ENCODE peak calls at places on chromosomes 7 and 10, in four cellular contexts. One of them, this sample, is unnamed.

GRCh38 chr10:3911713-3912442 is 126.9 kb upstream of the KLF6 start:
- DNase-seq in activated CD4-positive, alpha-beta memory T cell treated with anti-CD3 and anti-CD28 coated beads, Interleukin-2, amount 10 ng/mL, durations not matched to agents 7 days and 5 days: no peak
- DNase-seq in skeletal muscle cell: no peak
- DNase-seq in stimulated activated CD8-positive, alpha-beta memory T cell treated with anti-CD3 and anti-CD28 coated beads, Interleukin-15, amount 100 ng/mL, for 24 hours: no peak
- DNase-seq in this sample: no peak

GRCh38 chr10:133422223-133422820 is 2.1 kb downstream of the SPRN start:
- DNase-seq in activated CD4-positive, alpha-beta memory T cell treated with anti-CD3 and anti-CD28 coated beads, Interleukin-2, amount 10 ng/mL, durations not matched to agents 7 days and 5 days: no peak
- DNase-seq in skeletal muscle cell: no peak
- DNase-seq in stimulated activated CD8-positive, alpha-beta memory T cell treated with anti-CD3 and anti-CD28 coated beads, Interleukin-15, amount 100 ng/mL, for 24 hours: no peak
- DNase-seq in this sample: no peak

GRCh38 chr7:144827581-144828139 is 8.2 kb downstream of the TPK1 start:
- DNase-seq in activated CD4-positive, alpha-beta memory T cell treated with anti-CD3 and anti-CD28 coated beads, Interleukin-2, amount 10 ng/mL, durations not matched to agents 7 days and 5 days: no peak
- DNase-seq in skeletal muscle cell: no peak
- DNase-seq in stimulated activated CD8-positive, alpha-beta memory T cell treated with anti-CD3 and anti-CD28 coated beads, Interleukin-15, amount 100 ng/mL, for 24 hours: no peak
- DNase-seq in this sample: no peak

GRCh38 chr10:103870503-103870902 is 15.1 kb upstream of the SH3PXD2A start:
- DNase-seq in activated CD4-positive, alpha-beta memory T cell treated with anti-CD3 and anti-CD28 coated beads, Interleukin-2, amount 10 ng/mL, durations not matched to agents 7 days and 5 days: no peak
- DNase-seq in skeletal muscle cell: no peak
- DNase-seq in stimulated activated CD8-positive, alpha-beta memory T cell treated with anti-CD3 and anti-CD28 coated beads, Interleukin-15, amount 100 ng/mL, for 24 hours: no peak
- DNase-seq in this sample: no peak

GRCh38 chr7:5005066-5005465 is 40.6 kb upstream of the RBAK start:
- DNase-seq in activated CD4-positive, alpha-beta memory T cell treated with anti-CD3 and anti-CD28 coated beads, Interleukin-2, amount 10 ng/mL, durations not matched to agents 7 days and 5 days: no peak
- DNase-seq in skeletal muscle cell: no peak
- DNase-seq in stimulated activated CD8-positive, alpha-beta memory T cell treated with anti-CD3 and anti-CD28 coated beads, Interleukin-15, amount 100 ng/mL, for 24 hours: no peak
- DNase-seq in this sample: no peak

GRCh38 chr10:120634629-120635028 is 177.6 kb downstream of the PLPP4 start:
- DNase-seq in activated CD4-positive, alpha-beta memory T cell treated with anti-CD3 and anti-CD28 coated beads, Interleukin-2, amount 10 ng/mL, durations not matched to agents 7 days and 5 days: no peak
- DNase-seq in skeletal muscle cell: no peak
- DNase-seq in stimulated activated CD8-positive, alpha-beta memory T cell treated with anti-CD3 and anti-CD28 coated beads, Interleukin-15, amount 100 ng/mL, for 24 hours: no peak
- DNase-seq in this sample: no peak

GRCh38 chr10:131092876-131093275 is 218.6 kb downstream of the TCERG1L start:
- DNase-seq in activated CD4-positive, alpha-beta memory T cell treated with anti-CD3 and anti-CD28 coated beads, Interleukin-2, amount 10 ng/mL, durations not matched to agents 7 days and 5 days: no peak
- DNase-seq in skeletal muscle cell: no peak
- DNase-seq in stimulated activated CD8-positive, alpha-beta memory T cell treated with anti-CD3 and anti-CD28 coated beads, Interleukin-15, amount 100 ng/mL, for 24 hours: no peak
- DNase-seq in this sample: no peak

GRCh38 chr7:157394246-157395191 is 57.7 kb downstream of the DNAJB6 start:
- DNase-seq in activated CD4-positive, alpha-beta memory T cell treated with anti-CD3 and anti-CD28 coated beads, Interleukin-2, amount 10 ng/mL, durations not matched to agents 7 days and 5 days: no peak
- DNase-seq in skeletal muscle cell: no peak
- DNase-seq in stimulated activated CD8-positive, alpha-beta memory T cell treated with anti-CD3 and anti-CD28 coated beads, Interleukin-15, amount 100 ng/mL, for 24 hours: no peak
- DNase-seq in this sample: no peak

GRCh38 chr10:21720090-21720489 is 186.1 kb downstream of the MLLT10 start:
- DNase-seq in activated CD4-positive, alpha-beta memory T cell treated with anti-CD3 and anti-CD28 coated beads, Interleukin-2, amount 10 ng/mL, durations not matched to agents 7 days and 5 days: no peak
- DNase-seq in skeletal muscle cell: no peak
- DNase-seq in stimulated activated CD8-positive, alpha-beta memory T cell treated with anti-CD3 and anti-CD28 coated beads, Interleukin-15, amount 100 ng/mL, for 24 hours: no peak
- DNase-seq in this sample: no peak

GRCh38 chr7:113521468-113521867 is 397.3 kb downstream of the PPP1R3A start:
- DNase-seq in activated CD4-positive, alpha-beta memory T cell treated with anti-CD3 and anti-CD28 coated beads, Interleukin-2, amount 10 ng/mL, durations not matched to agents 7 days and 5 days: no peak
- DNase-seq in skeletal muscle cell: no peak
- DNase-seq in stimulated activated CD8-positive, alpha-beta memory T cell treated with anti-CD3 and anti-CD28 coated beads, Interleukin-15, amount 100 ng/mL, for 24 hours: no peak
- DNase-seq in this sample: no peak

GRCh38 chr7:142782922-142783900 is 12.4 kb downstream of the PRSS2 start:
- DNase-seq in activated CD4-positive, alpha-beta memory T cell treated with anti-CD3 and anti-CD28 coated beads, Interleukin-2, amount 10 ng/mL, durations not matched to agents 7 days and 5 days: peak; percentile 84
- DNase-seq in skeletal muscle cell: peak; percentile 74
- DNase-seq in stimulated activated CD8-positive, alpha-beta memory T cell treated with anti-CD3 and anti-CD28 coated beads, Interleukin-15, amount 100 ng/mL, for 24 hours: no peak
- DNase-seq in this sample: peak; percentile 38

GRCh38 chr10:63628526-63629362 is 107.5 kb downstream of the REEP3 start:
- DNase-seq in activated CD4-positive, alpha-beta memory T cell treated with anti-CD3 and anti-CD28 coated beads, Interleukin-2, amount 10 ng/mL, durations not matched to agents 7 days and 5 days: no peak
- DNase-seq in skeletal muscle cell: no peak
- DNase-seq in stimulated activated CD8-positive, alpha-beta memory T cell treated with anti-CD3 and anti-CD28 coated beads, Interleukin-15, amount 100 ng/mL, for 24 hours: no peak
- DNase-seq in this sample: peak; percentile 46

GRCh38 chr10:29926649-29927048 is 132.7 kb downstream of the JCAD start:
- DNase-seq in activated CD4-positive, alpha-beta memory T cell treated with anti-CD3 and anti-CD28 coated beads, Interleukin-2, amount 10 ng/mL, durations not matched to agents 7 days and 5 days: no peak
- DNase-seq in skeletal muscle cell: peak; percentile 24
- DNase-seq in stimulated activated CD8-positive, alpha-beta memory T cell treated with anti-CD3 and anti-CD28 coated beads, Interleukin-15, amount 100 ng/mL, for 24 hours: no peak
- DNase-seq in this sample: no peak

GRCh38 chr7:119175916-119176627 is 951.6 kb downstream of the ANKRD7 start:
- DNase-seq in activated CD4-positive, alpha-beta memory T cell treated with anti-CD3 and anti-CD28 coated beads, Interleukin-2, amount 10 ng/mL, durations not matched to agents 7 days and 5 days: peak; percentile 26
- DNase-seq in skeletal muscle cell: peak; percentile 7
- DNase-seq in stimulated activated CD8-positive, alpha-beta memory T cell treated with anti-CD3 and anti-CD28 coated beads, Interleukin-15, amount 100 ng/mL, for 24 hours: no peak
- DNase-seq in this sample: peak; percentile 5

GRCh38 chr7:111827863-111828504 is 265.7 kb upstream of the IMMP2L start:
- DNase-seq in activated CD4-positive, alpha-beta memory T cell treated with anti-CD3 and anti-CD28 coated beads, Interleukin-2, amount 10 ng/mL, durations not matched to agents 7 days and 5 days: no peak
- DNase-seq in skeletal muscle cell: peak; percentile 35
- DNase-seq in stimulated activated CD8-positive, alpha-beta memory T cell treated with anti-CD3 and anti-CD28 coated beads, Interleukin-15, amount 100 ng/mL, for 24 hours: no peak
- DNase-seq in this sample: no peak

GRCh38 chr7:52540041-52540440 is 495.4 kb upstream of the POM121L12 start:
- DNase-seq in activated CD4-positive, alpha-beta memory T cell treated with anti-CD3 and anti-CD28 coated beads, Interleukin-2, amount 10 ng/mL, durations not matched to agents 7 days and 5 days: no peak
- DNase-seq in skeletal muscle cell: no peak
- DNase-seq in stimulated activated CD8-positive, alpha-beta memory T cell treated with anti-CD3 and anti-CD28 coated beads, Interleukin-15, amount 100 ng/mL, for 24 hours: no peak
- DNase-seq in this sample: no peak

GRCh38 chr10:92119340-92119739 is 171.5 kb downstream of the CPEB3 start:
- DNase-seq in activated CD4-positive, alpha-beta memory T cell treated with anti-CD3 and anti-CD28 coated beads, Interleukin-2, amount 10 ng/mL, durations not matched to agents 7 days and 5 days: no peak
- DNase-seq in skeletal muscle cell: no peak
- DNase-seq in stimulated activated CD8-positive, alpha-beta memory T cell treated with anti-CD3 and anti-CD28 coated beads, Interleukin-15, amount 100 ng/mL, for 24 hours: no peak
- DNase-seq in this sample: no peak

GRCh38 chr7:13850185-13850752 is 139.2 kb downstream of the ETV1 start:
- DNase-seq in activated CD4-positive, alpha-beta memory T cell treated with anti-CD3 and anti-CD28 coated beads, Interleukin-2, amount 10 ng/mL, durations not matched to agents 7 days and 5 days: peak; percentile 71
- DNase-seq in skeletal muscle cell: peak; percentile 94
- DNase-seq in stimulated activated CD8-positive, alpha-beta memory T cell treated with anti-CD3 and anti-CD28 coated beads, Interleukin-15, amount 100 ng/mL, for 24 hours: peak; percentile 10
- DNase-seq in this sample: no peak

GRCh38 chr7:44060091-44060947 is 5.0 kb downstream of the PGAM2 start:
- DNase-seq in activated CD4-positive, alpha-beta memory T cell treated with anti-CD3 and anti-CD28 coated beads, Interleukin-2, amount 10 ng/mL, durations not matched to agents 7 days and 5 days: no peak
- DNase-seq in skeletal muscle cell: no peak
- DNase-seq in stimulated activated CD8-positive, alpha-beta memory T cell treated with anti-CD3 and anti-CD28 coated beads, Interleukin-15, amount 100 ng/mL, for 24 hours: no peak
- DNase-seq in this sample: no peak

GRCh38 chr7:27153526-27153925 is 1.1 kb upstream of the HOXA3 start:
- DNase-seq in activated CD4-positive, alpha-beta memory T cell treated with anti-CD3 and anti-CD28 coated beads, Interleukin-2, amount 10 ng/mL, durations not matched to agents 7 days and 5 days: no peak
- DNase-seq in skeletal muscle cell: no peak
- DNase-seq in stimulated activated CD8-positive, alpha-beta memory T cell treated with anti-CD3 and anti-CD28 coated beads, Interleukin-15, amount 100 ng/mL, for 24 hours: no peak
- DNase-seq in this sample: no peak

GRCh38 chr10:76632158-76633051 is 1005.2 kb downstream of the KCNMA1 start:
- DNase-seq in activated CD4-positive, alpha-beta memory T cell treated with anti-CD3 and anti-CD28 coated beads, Interleukin-2, amount 10 ng/mL, durations not matched to agents 7 days and 5 days: no peak
- DNase-seq in skeletal muscle cell: no peak
- DNase-seq in stimulated activated CD8-positive, alpha-beta memory T cell treated with anti-CD3 and anti-CD28 coated beads, Interleukin-15, amount 100 ng/mL, for 24 hours: no peak
- DNase-seq in this sample: no peak

GRCh38 chr10:120988751-120989150 is 137.6 kb downstream of the WDR11 start:
- DNase-seq in activated CD4-positive, alpha-beta memory T cell treated with anti-CD3 and anti-CD28 coated beads, Interleukin-2, amount 10 ng/mL, durations not matched to agents 7 days and 5 days: no peak
- DNase-seq in skeletal muscle cell: no peak
- DNase-seq in stimulated activated CD8-positive, alpha-beta memory T cell treated with anti-CD3 and anti-CD28 coated beads, Interleukin-15, amount 100 ng/mL, for 24 hours: no peak
- DNase-seq in this sample: no peak

GRCh38 chr10:21934307-21934706 is 69.2 kb downstream of the DNAJC1 start:
- DNase-seq in activated CD4-positive, alpha-beta memory T cell treated with anti-CD3 and anti-CD28 coated beads, Interleukin-2, amount 10 ng/mL, durations not matched to agents 7 days and 5 days: no peak
- DNase-seq in skeletal muscle cell: no peak
- DNase-seq in stimulated activated CD8-positive, alpha-beta memory T cell treated with anti-CD3 and anti-CD28 coated beads, Interleukin-15, amount 100 ng/mL, for 24 hours: no peak
- DNase-seq in this sample: no peak

GRCh38 chr10:83539528-83540308 is 599.6 kb upstream of the GHITM start:
- DNase-seq in activated CD4-positive, alpha-beta memory T cell treated with anti-CD3 and anti-CD28 coated beads, Interleukin-2, amount 10 ng/mL, durations not matched to agents 7 days and 5 days: no peak
- DNase-seq in skeletal muscle cell: peak; percentile 66
- DNase-seq in stimulated activated CD8-positive, alpha-beta memory T cell treated with anti-CD3 and anti-CD28 coated beads, Interleukin-15, amount 100 ng/mL, for 24 hours: no peak
- DNase-seq in this sample: no peak

GRCh38 chr10:14405076-14406065 is 74.6 kb upstream of the FRMD4A start:
- DNase-seq in activated CD4-positive, alpha-beta memory T cell treated with anti-CD3 and anti-CD28 coated beads, Interleukin-2, amount 10 ng/mL, durations not matched to agents 7 days and 5 days: no peak
- DNase-seq in skeletal muscle cell: peak; percentile 26
- DNase-seq in stimulated activated CD8-positive, alpha-beta memory T cell treated with anti-CD3 and anti-CD28 coated beads, Interleukin-15, amount 100 ng/mL, for 24 hours: no peak
- DNase-seq in this sample: no peak

GRCh38 chr10:69232252-69232651 is 12.1 kb downstream of the HKDC1 start:
- DNase-seq in activated CD4-positive, alpha-beta memory T cell treated with anti-CD3 and anti-CD28 coated beads, Interleukin-2, amount 10 ng/mL, durations not matched to agents 7 days and 5 days: no peak
- DNase-seq in skeletal muscle cell: peak; percentile 39
- DNase-seq in stimulated activated CD8-positive, alpha-beta memory T cell treated with anti-CD3 and anti-CD28 coated beads, Interleukin-15, amount 100 ng/mL, for 24 hours: no peak
- DNase-seq in this sample: no peak

GRCh38 chr10:93871805-93872204 is 22.0 kb upstream of the SLC35G1 start:
- DNase-seq in activated CD4-positive, alpha-beta memory T cell treated with anti-CD3 and anti-CD28 coated beads, Interleukin-2, amount 10 ng/mL, durations not matched to agents 7 days and 5 days: no peak
- DNase-seq in skeletal muscle cell: no peak
- DNase-seq in stimulated activated CD8-positive, alpha-beta memory T cell treated with anti-CD3 and anti-CD28 coated beads, Interleukin-15, amount 100 ng/mL, for 24 hours: no peak
- DNase-seq in this sample: no peak

GRCh38 chr7:12855036-12855435 is 167.6 kb downstream of the ARL4A start:
- DNase-seq in activated CD4-positive, alpha-beta memory T cell treated with anti-CD3 and anti-CD28 coated beads, Interleukin-2, amount 10 ng/mL, durations not matched to agents 7 days and 5 days: no peak
- DNase-seq in skeletal muscle cell: no peak
- DNase-seq in stimulated activated CD8-positive, alpha-beta memory T cell treated with anti-CD3 and anti-CD28 coated beads, Interleukin-15, amount 100 ng/mL, for 24 hours: no peak
- DNase-seq in this sample: no peak

GRCh38 chr7:140557809-140558518 is 78.7 kb upstream of the MKRN1 start:
- DNase-seq in activated CD4-positive, alpha-beta memory T cell treated with anti-CD3 and anti-CD28 coated beads, Interleukin-2, amount 10 ng/mL, durations not matched to agents 7 days and 5 days: no peak
- DNase-seq in skeletal muscle cell: no peak
- DNase-seq in stimulated activated CD8-positive, alpha-beta memory T cell treated with anti-CD3 and anti-CD28 coated beads, Interleukin-15, amount 100 ng/mL, for 24 hours: no peak
- DNase-seq in this sample: no peak